ENCODE peak calls at places on chromosomes 4 and X, in five cellular contexts. J, A, P, G and T are unnamed samples.

GRCh38 chr4:168679397-168680176 is 182.7 kb downstream of the PALLD start:
- DNase-seq in J (no peak), P (peak), A (peak), G (no peak), T (peak)

GRCh38 chr4:111519683-111520082 is 625.6 kb upstream of the FAM241A start:
- DNase-seq in P (no peak), J (no peak), G (no peak), A (no peak), T (no peak)

GRCh38 chr4:26530094-26530493 is 39.8 kb upstream of the CCKAR start:
- DNase-seq in J (no peak), G (no peak), P (no peak), A (no peak), T (no peak)

GRCh38 chrX:24498975-24499374 is 33.9 kb downstream of the PDK3 start:
- DNase-seq in P (no peak), G (no peak), A (peak), J (peak), T (no peak)

GRCh38 chr4:184250795-184251679 is 33.4 kb upstream of the ENPP6 start:
- DNase-seq in P (peak), J (peak), G (no peak), A (peak), T (no peak)

GRCh38 chr4:103150677-103151076 is 47.5 kb downstream of the CENPE start:
- DNase-seq in P (peak), A (peak), G (no peak), J (no peak), T (peak)

GRCh38 chr4:128454281-128455075 is 166.9 kb upstream of the PGRMC2 start:
- DNase-seq in A (peak), P (peak), G (peak), J (peak), T (peak)

GRCh38 chr4:139641218-139641617 is 24.4 kb upstream of the MGST2 start:
- DNase-seq in G (no peak), A (peak), J (no peak), P (peak), T (no peak)

GRCh38 chrX:56764975-56765791 is 36.1 kb downstream of the NBDY start:
- DNase-seq in G (peak), A (no peak), P (no peak), J (peak), T (no peak)

GRCh38 chr4:79743014-79743413 is 330.0 kb downstream of the ANTXR2 start:
- DNase-seq in A (no peak), J (no peak), P (no peak), G (no peak), T (no peak)

GRCh38 chrX:123311486-123311885 is 127.4 kb downstream of the GRIA3 start:
- DNase-seq in P (no peak), J (no peak), A (no peak), G (no peak), T (no peak)

GRCh38 chrX:118212817-118213183 is 96.2 kb upstream of the KLHL13 start:
- DNase-seq in A (no peak), J (peak), G (no peak), P (no peak), T (no peak)

GRCh38 chr4:139576219-139576618 is 20.2 kb upstream of the SETD7 start:
- DNase-seq in G (no peak), J (no peak), A (no peak), P (peak), T (no peak)

GRCh38 chr4:2824329-2825183 is 19.1 kb upstream of the ADD1 start:
- DNase-seq in J (no peak), A (no peak), G (no peak), P (no peak), T (no peak)

GRCh38 chr4:159267940-159268327 is 165.1 kb downstream of the RAPGEF2 start:
- DNase-seq in P (no peak), A (peak), G (no peak), J (no peak), T (no peak)

GRCh38 chrX:44765556-44765955 is 78.3 kb upstream of the DUSP21 start:
- DNase-seq in J (no peak), A (peak), G (no peak), P (no peak), T (no peak)

GRCh38 chr4:8393593-8394038 is 46.9 kb downstream of the ACOX3 start:
- DNase-seq in P (peak), G (no peak), A (peak), J (no peak), T (no peak)

GRCh38 chrX:103878466-103879151 is 46.6 kb upstream of the RAB9B start:
- DNase-seq in P (peak), G (peak), J (no peak), A (peak), T (no peak)

DNA sequence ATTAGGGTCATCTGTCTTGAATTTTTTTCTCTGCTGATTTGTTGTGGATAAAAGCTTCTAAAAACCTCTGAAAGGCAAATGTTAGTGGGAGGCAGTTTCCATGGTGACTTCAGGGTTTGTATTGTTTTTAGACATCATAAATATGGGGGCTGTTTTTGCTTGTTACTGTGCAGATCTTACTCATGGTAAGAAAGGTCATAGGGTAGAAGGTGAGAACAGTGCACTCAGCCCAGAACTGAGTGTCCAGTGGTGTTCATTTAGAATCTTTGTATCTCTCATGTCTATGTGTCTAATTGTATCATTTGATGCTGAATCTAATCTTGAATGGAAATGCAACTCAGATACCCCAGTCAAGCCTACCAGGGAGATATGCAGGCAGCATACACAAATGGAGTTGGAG is 609.8 kb downstream of the ZNF674 start:
- DNase-seq in G (no peak), J (no peak), P (no peak), A (no peak), T (no peak)
- TF ChIP-seq CTCF in G (no peak), J (no peak), P (no peak), A (no peak), T (no peak)

DNA sequence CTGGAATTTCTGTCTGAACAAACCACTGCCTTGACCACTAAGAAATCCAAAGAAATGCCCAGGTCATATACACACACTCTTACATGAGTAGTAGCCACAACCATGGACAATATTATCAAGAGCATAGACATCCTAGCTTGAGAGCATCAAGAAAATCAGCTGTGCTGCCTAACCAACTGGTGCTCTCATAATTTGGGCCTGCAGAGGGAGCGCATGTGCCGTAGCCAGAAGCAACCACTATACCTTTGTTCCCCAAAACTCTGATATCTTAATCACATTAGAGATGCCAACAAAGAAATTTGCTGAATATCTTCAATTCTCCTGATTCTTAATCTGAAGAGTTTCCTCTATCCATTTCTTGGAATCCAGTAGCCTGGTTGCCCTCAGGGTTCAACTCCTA is 163.6 kb downstream of the ZNF674 start:
- DNase-seq in A (peak), G (no peak), P (peak), J (peak), T (no peak)
- TF ChIP-seq CTCF in A (peak), G (no peak), P (peak), J (peak), T (peak)

GRCh38 chr4:141346144-141346543 is 125.4 kb downstream of the ZNF330 start:
- DNase-seq in A (peak), G (peak), J (peak), P (peak), T (peak)
- TF ChIP-seq CTCF in A (peak), G (peak), J (peak), P (peak), T (peak)

GRCh38 chr4:151760713-151761661 is at the start of gene GATB:
- DNase-seq in A (peak), P (peak), J (peak), G (peak), T (peak)
- TF ChIP-seq CTCF in A (peak), P (peak), J (peak), G (no peak), T (peak)

GRCh38 chrX:68719904-68720614 is 72.6 kb downstream of the STARD8 start:
- DNase-seq in A (peak), P (peak), J (no peak), G (peak), T (peak)
- TF ChIP-seq CTCF in A (peak), P (peak), J (no peak), G (no peak), T (no peak)

GRCh38 chr4:89599026-89599425 is 237.9 kb downstream of the SNCA start:
- DNase-seq in J (no peak), P (no peak), G (no peak), A (no peak), T (no peak)

GRCh38 chr4:89598602-89599001 is 238.4 kb downstream of the SNCA start:
- DNase-seq in P (no peak), A (peak), J (no peak), G (no peak), T (peak)
- TF ChIP-seq CTCF in P (peak), A (no peak), J (no peak), G (no peak), T (peak)

DNA sequence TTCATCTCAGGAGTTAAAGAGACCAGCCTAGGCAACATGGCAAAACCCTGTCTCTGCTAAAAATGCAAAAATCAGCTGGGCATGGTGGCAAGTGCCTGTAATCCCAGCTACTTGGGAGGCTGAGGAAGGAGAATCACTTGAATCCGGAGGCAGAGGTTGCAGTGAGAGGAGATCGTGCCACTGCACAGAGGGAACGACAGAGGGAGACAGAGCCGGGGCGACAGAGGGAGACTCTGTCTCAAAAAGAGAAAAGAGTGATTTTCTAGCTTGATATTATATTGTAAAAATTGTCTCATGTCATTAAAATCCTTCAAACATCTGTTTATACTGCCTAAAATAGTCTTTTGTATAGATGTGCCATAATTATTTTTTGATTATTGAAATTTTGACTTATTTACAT is 225.4 kb upstream of the AGA start:
- DNase-seq in A (peak), G (no peak), P (no peak), J (no peak), T (no peak)
- TF ChIP-seq CTCF in A (peak), G (no peak), P (peak), J (no peak), T (peak)

DNA sequence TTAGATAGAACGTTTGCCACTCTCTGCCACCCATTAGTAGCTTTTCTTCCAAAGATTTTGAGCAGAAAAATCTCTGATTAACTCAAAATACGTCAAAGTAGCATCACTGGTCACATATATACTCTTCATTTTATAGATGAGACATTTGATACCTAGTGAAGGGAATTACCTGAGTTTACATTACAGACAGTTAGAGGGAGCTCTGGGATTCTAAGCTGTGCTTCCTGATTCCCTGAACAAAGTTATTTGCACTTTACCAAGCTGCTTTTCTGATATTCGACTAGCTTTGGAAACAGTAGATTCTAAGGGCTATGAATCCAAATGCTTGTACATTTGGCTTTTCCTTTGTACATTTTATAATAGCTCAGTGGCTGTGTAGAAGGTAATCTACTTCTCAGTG is 1602.1 kb downstream of the STIM2 start:
- DNase-seq in P (no peak), A (peak), J (no peak), G (no peak), T (peak)
- TF ChIP-seq CTCF in P (no peak), A (no peak), J (no peak), G (no peak), T (peak)